ENCODE peak calls at places on chromosomes 6 and 20, in four cellular contexts. M is AG10803; C is CD8-positive, alpha-beta T cell; J is astrocyte of the cerebellum. H is an unnamed sample.

GRCh38 chr6:109455161-109455501 is 441 bp downstream of the MICAL1 start:
- DNase-seq in C (peak), J (no peak), M (no peak), H (no peak)

GRCh38 chr6:29845405-29846006 is 17.9 kb downstream of the HLA-G start:
- DNase-seq in M (no peak), J (no peak), C (no peak), H (no peak)

GRCh38 chr20:51446656-51447055 is 95.9 kb downstream of the NFATC2 start:
- DNase-seq in C (no peak), J (no peak), M (peak), H (no peak)

GRCh38 chr6:8526619-8527018 is 91.3 kb upstream of the SLC35B3 start:
- DNase-seq in C (no peak), J (no peak), M (no peak), H (no peak)

GRCh38 chr20:24755411-24755922 is 193.6 kb upstream of the CST7 start:
- DNase-seq in C (no peak), M (no peak), J (peak), H (no peak)

GRCh38 chr6:82917346-82918064 is 148.1 kb downstream of the UBE3D start:
- DNase-seq in J (no peak), M (peak), C (no peak), H (no peak)

GRCh38 chr6:166507809-166508373 is 78.6 kb downstream of the RAMACL start:
- DNase-seq in J (no peak), C (no peak), M (no peak), H (no peak)

GRCh38 chr6:124076336-124077048 is 272.8 kb downstream of the NKAIN2 start:
- DNase-seq in J (peak), M (no peak), C (no peak), H (no peak)

GRCh38 chr6:14241255-14242070 is 123.9 kb downstream of the CD83 start:
- DNase-seq in C (no peak), J (no peak), M (no peak), H (no peak)

GRCh38 chr20:33871362-33871761 is 60.2 kb downstream of the CHMP4B start:
- DNase-seq in J (peak), M (peak), C (no peak), H (no peak)

GRCh38 chr20:57780398-57780797 is 70.6 kb upstream of the PMEPA1 start:
- DNase-seq in J (no peak), C (no peak), M (no peak), H (no peak)

GRCh38 chr6:36245572-36246031 is 24.3 kb upstream of the PNPLA1 start:
- DNase-seq in M (no peak), C (no peak), J (no peak), H (no peak)

GRCh38 chr6:170313716-170314295 is 7.2 kb downstream of the FAM120B start:
- DNase-seq in C (no peak), M (no peak), J (no peak), H (no peak)

DNA sequence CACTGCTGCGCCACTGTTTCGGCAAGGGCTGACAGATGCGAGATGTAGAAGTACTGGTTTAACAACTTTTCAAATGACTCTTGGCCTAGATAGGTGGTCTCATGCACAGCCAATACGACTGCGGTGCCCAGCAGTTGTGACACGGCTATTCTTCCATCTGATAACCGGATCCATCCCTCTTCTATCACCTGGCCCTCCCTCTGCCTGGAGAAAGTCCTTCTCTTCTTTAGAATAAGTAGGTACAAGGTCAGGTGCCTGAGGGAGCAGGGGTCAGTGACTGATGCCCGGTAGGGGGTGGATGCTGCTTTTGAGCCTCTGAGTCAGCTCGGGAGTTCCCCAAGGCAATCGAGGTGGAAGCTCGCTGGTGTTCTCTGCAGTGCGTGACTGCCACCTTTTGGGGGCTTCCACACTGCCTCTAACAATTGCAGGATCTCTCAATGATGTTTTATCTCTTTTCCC is 166.8 kb upstream of the GRIK2 start:
- DNase-seq in J (no peak), C (no peak), M (no peak), H (no peak)
- TF ChIP-seq CTCF in J (no peak), C (no peak), M (no peak), H (no peak)

GRCh38 chr20:642398-643174 is 10.4 kb downstream of the SRXN1 start:
- DNase-seq in J (no peak), C (no peak), M (no peak), H (no peak)
- H3K4me3 ChIP-seq in J (peak), C (no peak), M (no peak), H (no peak)

GRCh38 chr6:129696843-129697242 is 13.1 kb downstream of the ARHGAP18 start:
- DNase-seq in M (no peak), C (no peak), J (no peak), H (no peak)

GRCh38 chr6:129695373-129696027 is 14.5 kb downstream of the ARHGAP18 start:
- DNase-seq in C (no peak), J (no peak), M (no peak), H (no peak)

GRCh38 chr6:129694036-129694435 is 15.9 kb downstream of the ARHGAP18 start:
- DNase-seq in M (no peak), J (no peak), C (no peak), H (no peak)

GRCh38 chr6:129697788-129698187 is 12.2 kb downstream of the ARHGAP18 start:
- DNase-seq in C (no peak), M (no peak), J (no peak), H (no peak)

GRCh38 chr6:129696028-129696418 is 14.0 kb downstream of the ARHGAP18 start:
- DNase-seq in C (no peak), J (no peak), M (no peak), H (no peak)
- TF ChIP-seq CTCF in C (no peak), J (no peak), M (no peak), H (no peak)

GRCh38 chr20:36472656-36473071 is 68.7 kb upstream of the MYL9 start:
- DNase-seq in M (no peak), J (no peak), C (no peak), H (no peak)
- H3K4me3 ChIP-seq in M (peak), J (no peak), C (no peak), H (no peak)